ENCODE peak calls at places on chromosomes 2 and 18, in eight cellular contexts. Y is AG04449; Z is pancreas; I is astrocyte of the spinal cord; G is CD4-positive, alpha-beta T cell; E is endodermal cell; D is cardiac muscle cell; B is fibroblast of pulmonary artery. J is an unnamed sample.

GRCh38 chr2:218831378-218831990 is at the start of gene PRKAG3:
- DNase-seq in E (no peak), B (no peak), D (no peak), Z (no peak), Y (no peak), G (no peak), I (no peak), J (no peak)

GRCh38 chr2:218291934-218292699 is at the start of gene TMBIM1:
- DNase-seq in Y (no peak), D (peak; percentile 82), G (peak; percentile 66), Z (peak; percentile 76), E (peak; percentile 92), I (peak; percentile 59), B (peak; percentile 75), J (peak; percentile 73)

GRCh38 chr2:207812858-207813175 is 43.1 kb upstream of the FZD5 start:
- DNase-seq in G (no peak), Z (no peak), I (no peak), B (no peak), D (no peak), E (no peak), Y (no peak), J (no peak)

GRCh38 chr2:39013871-39014270 is 107.0 kb downstream of the SOS1 start:
- DNase-seq in Z (no peak), E (no peak), D (no peak), Y (no peak), G (no peak), B (no peak), I (no peak), J (no peak)

GRCh38 chr18:13387856-13388548 is 169.4 kb downstream of the LDLRAD4 start:
- DNase-seq in D (no peak), I (peak; percentile 19), B (no peak), Z (no peak), G (no peak), E (no peak), Y (peak; percentile 19), J (no peak)

GRCh38 chr2:232697807-232698110 is 628 bp downstream of the GIGYF2 start:
- DNase-seq in Y (no peak), B (no peak), D (no peak), G (no peak), I (no peak), E (no peak), Z (no peak), J (no peak)

GRCh38 chr2:67186871-67187270 is 210.3 kb upstream of the ETAA1 start:
- DNase-seq in Y (no peak), B (no peak), D (no peak), G (no peak), Z (no peak), I (no peak), E (no peak), J (no peak)

GRCh38 chr2:122750808-122751207 is 995.4 kb downstream of the TSN start:
- DNase-seq in I (no peak), E (no peak), Y (no peak), D (no peak), Z (no peak), B (no peak), G (no peak), J (no peak)

GRCh38 chr2:29317077-29317517 is 201.9 kb downstream of the CLIP4 start:
- DNase-seq in I (peak; percentile 25), G (no peak), Y (no peak), E (no peak), Z (no peak), B (peak; percentile 76), D (peak; percentile 76), J (no peak)

GRCh38 chr2:75808793-75809535 is 98.2 kb upstream of the GCFC2 start:
- DNase-seq in I (no peak), G (no peak), Z (no peak), Y (no peak), D (no peak), E (no peak), B (no peak), J (no peak)

GRCh38 chr2:141417246-141417797 is 713.5 kb downstream of the LRP1B start:
- DNase-seq in E (no peak), I (peak; percentile 15), G (no peak), B (no peak), Z (no peak), Y (no peak), D (no peak), J (no peak)

GRCh38 chr2:227423633-227424499 is 36.1 kb upstream of the SCYGR1 start:
- DNase-seq in D (no peak), Y (no peak), B (no peak), E (peak; percentile 48), I (no peak), Z (no peak), G (no peak), J (no peak)

GRCh38 chr2:143968860-143969259 is 551.1 kb downstream of the ZEB2 start:
- DNase-seq in D (no peak), B (no peak), I (no peak), Z (no peak), G (no peak), Y (no peak), E (no peak), J (no peak)

GRCh38 chr2:122136071-122136470 is 380.6 kb downstream of the TSN start:
- DNase-seq in B (peak; percentile 59), G (no peak), E (peak; percentile 69), D (peak; percentile 32), Z (no peak), Y (no peak), I (no peak), J (no peak)

GRCh38 chr2:216875861-216876260 is 16.0 kb upstream of the TNP1 start:
- DNase-seq in D (no peak), G (no peak), E (no peak), B (no peak), Y (no peak), I (no peak), Z (no peak), J (no peak)

GRCh38 chr2:128369126-128369555 is 50.5 kb upstream of the HS6ST1 start:
- DNase-seq in E (peak; percentile 63), Z (no peak), G (no peak), B (peak; percentile 20), Y (no peak), I (peak; percentile 46), D (no peak), J (no peak)

GRCh38 chr2:190283783-190284182 is 35.8 kb downstream of the HIBCH start:
- DNase-seq in I (peak; percentile 62), E (no peak), B (no peak), Y (no peak), D (no peak), G (no peak), Z (no peak), J (no peak)

GRCh38 chr2:55309441-55309840 is 40.4 kb upstream of the MTIF2 start:
- DNase-seq in D (peak; percentile 68), G (no peak), I (peak; percentile 71), B (peak; percentile 78), E (no peak), Y (peak; percentile 5), Z (no peak), J (no peak)

GRCh38 chr2:158505448-158505934 is 48.7 kb downstream of the PKP4 start:
- DNase-seq in G (no peak), E (peak; percentile 61), D (no peak), Y (no peak), B (no peak), I (no peak), Z (no peak), J (no peak)

GRCh38 chr2:52877703-52878102 is 889.9 kb upstream of the CHAC2 start:
- DNase-seq in B (no peak), I (no peak), Y (no peak), G (no peak), Z (no peak), E (no peak), D (no peak), J (no peak)

DNA sequence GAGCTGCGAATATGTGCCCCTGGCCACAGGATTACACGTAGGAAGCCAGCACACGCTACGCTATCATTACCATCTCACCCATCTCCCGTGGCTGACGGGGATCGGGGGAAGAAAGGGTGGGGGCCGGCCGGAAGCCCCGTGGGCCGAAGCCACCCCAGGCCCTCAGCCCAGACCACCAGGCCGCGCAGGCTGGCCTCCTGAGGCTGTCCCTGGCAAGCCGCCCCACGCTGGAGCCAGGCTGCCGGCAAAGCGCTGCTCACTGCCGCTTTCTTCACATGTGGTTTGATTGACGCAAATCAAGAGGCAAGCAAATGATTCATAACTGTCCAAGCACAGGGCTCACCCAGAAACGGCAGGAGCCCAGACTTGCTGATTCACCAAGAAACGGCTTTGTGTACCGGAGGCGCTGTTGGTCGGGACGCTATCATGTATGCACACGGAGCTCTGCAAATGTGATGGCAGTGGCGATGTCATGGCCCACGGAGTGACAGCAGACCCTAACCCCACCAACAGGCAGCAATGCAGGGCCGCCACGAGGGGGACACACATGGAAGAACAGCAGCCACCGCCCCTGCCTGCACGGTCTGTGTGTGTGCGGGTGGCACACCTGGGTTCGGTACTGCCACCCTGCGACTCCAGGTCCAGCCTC is 125.7 kb downstream of the HDAC4 start:
- DNase-seq in I (peak; percentile 98), B (peak; percentile 96), D (peak; percentile 95), Y (peak; percentile 95), Z (peak; percentile 51), G (peak; percentile 76), E (peak; percentile 43), J (no peak)
- TF ChIP-seq CTCF in I (no peak), B (peak; percentile 2), D (no peak), Y (no peak), Z (no peak), G (no peak), E (no peak), J (no peak)

GRCh38 chr2:136932700-136933099 is 167.4 kb downstream of the THSD7B start:
- DNase-seq in E (peak; percentile 80), D (no peak), B (no peak), Y (no peak), Z (no peak), I (no peak), G (no peak), J (no peak)
- TF ChIP-seq CTCF in E (peak; percentile 90), D (peak; percentile 5), B (peak; percentile 8), Y (peak; percentile 31), Z (no peak), I (peak; percentile 48), G (no peak), J (peak; percentile 48)

DNA sequence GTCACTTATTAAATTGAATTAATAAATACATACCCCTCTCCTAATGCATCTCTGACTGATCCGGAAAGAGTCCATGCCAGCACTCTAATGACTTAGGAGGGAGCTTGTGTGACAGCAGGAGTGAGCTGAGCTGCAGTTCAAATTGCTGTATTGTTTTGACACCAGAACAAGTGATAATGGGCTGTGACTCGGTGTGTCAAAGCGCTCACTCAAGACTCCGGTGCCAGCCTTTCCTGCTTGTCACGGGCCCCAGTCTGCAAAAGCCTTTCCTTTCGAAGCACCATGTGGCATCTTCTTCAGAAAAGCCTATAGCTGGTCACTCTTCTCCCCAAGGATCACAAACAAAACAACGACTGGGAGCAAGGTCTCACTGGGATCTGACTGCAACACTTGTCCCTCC is 43.3 kb downstream of the SATB2 start:
- DNase-seq in G (no peak), B (no peak), Z (no peak), Y (no peak), D (no peak), I (no peak), E (peak; percentile 72), J (no peak)
- TF ChIP-seq CTCF in G (no peak), B (no peak), Z (no peak), Y (no peak), D (no peak), I (no peak), E (no peak), J (no peak)

DNA sequence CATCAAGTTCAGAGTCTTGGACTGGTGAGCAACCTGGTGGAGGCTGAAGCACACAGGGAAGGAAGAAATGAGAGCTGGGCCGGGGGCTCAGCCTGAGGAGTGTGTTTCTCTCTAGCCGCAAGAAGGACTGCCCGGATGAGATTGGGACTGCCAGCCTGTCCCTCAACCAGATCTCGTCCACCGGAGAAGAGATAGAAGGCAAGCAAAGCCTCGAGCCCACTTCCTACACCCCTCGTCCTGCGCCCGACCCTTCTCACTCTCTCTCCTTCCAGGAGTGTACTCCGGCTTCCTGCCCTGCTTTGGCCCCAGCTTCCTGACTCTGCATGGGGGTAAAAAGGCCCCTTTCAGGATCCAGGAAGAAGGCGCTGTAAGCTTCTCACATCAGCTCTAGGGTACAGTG is 26.2 kb downstream of the FER1L5 start:
- DNase-seq in Z (no peak), I (no peak), E (no peak), G (no peak), B (no peak), D (no peak), Y (no peak), J (no peak)
- TF ChIP-seq CTCF in Z (no peak), I (no peak), E (no peak), G (no peak), B (no peak), D (no peak), Y (no peak), J (no peak)

J was measured in mesothelial cell of epicardium.